ENCODE peak calls at places on chromosomes 13 and 19, in nine cellular contexts. F is tibial nerve, E is choroid plexus epithelial cell, D is epithelial cell of proximal tubule, J is esophagus squamous epithelium, H is mucosa of descending colon, M is endodermal cell, P is DND-41, B is bronchial epithelial cell. I is an unnamed sample.

GRCh38 chr19:6976197-6976596 is 45.0 kb downstream of the MBD3L2B start:
- DNase-seq in F (no peak), B (no peak), J (no peak), E (no peak), P (no peak), D (no peak), H (no peak), M (no peak), I (no peak)

GRCh38 chr19:13856530-13856929 is 20.4 kb upstream of the NANOS3 start:
- DNase-seq in D (no peak), B (no peak), E (no peak), J (no peak), F (no peak), P (no peak), H (no peak), M (no peak), I (no peak)

GRCh38 chr13:93727301-93728141 is 500.9 kb downstream of the GPC6 start:
- DNase-seq in D (no peak), B (no peak), J (no peak), M (no peak), F (no peak), H (no peak), E (peak; percentile 67), P (no peak), I (no peak)

GRCh38 chr13:78228211-78228610 is 309.6 kb upstream of the EDNRB start:
- DNase-seq in F (no peak), E (no peak), H (no peak), D (no peak), J (no peak), M (no peak), P (no peak), B (no peak), I (no peak)

GRCh38 chr19:784541-784940 is 12.7 kb upstream of the PTBP1 start:
- DNase-seq in M (no peak), E (no peak), H (no peak), F (no peak), J (no peak), B (no peak), P (no peak), D (no peak), I (no peak)

GRCh38 chr19:44816301-44816700 is 7.4 kb downstream of the BCAM start:
- DNase-seq in M (no peak), F (no peak), E (no peak), D (no peak), B (no peak), J (no peak), P (no peak), H (no peak), I (no peak)

GRCh38 chr13:112441226-112441625 is 65.1 kb downstream of the SPACA7 start:
- DNase-seq in J (no peak), B (no peak), E (no peak), F (no peak), P (no peak), H (no peak), M (no peak), D (no peak), I (no peak)

GRCh38 chr19:36108684-36109083 is 2.3 kb upstream of the OVOL3 start:
- DNase-seq in H (no peak), E (no peak), F (no peak), P (no peak), M (no peak), D (no peak), J (no peak), B (no peak), I (no peak)

GRCh38 chr19:7159105-7159933 is 89.8 kb downstream of the ZNF557 start:
- DNase-seq in F (no peak), M (no peak), J (no peak), H (no peak), E (no peak), D (no peak), P (no peak), B (no peak), I (no peak)

GRCh38 chr19:4304509-4305252 is at the start of gene FSD1:
- DNase-seq in J (no peak), E (peak; percentile 42), D (no peak), F (no peak), M (peak; percentile 92), B (no peak), P (peak; percentile 67), H (no peak), I (no peak)

GRCh38 chr19:28494466-28494865 is 718.5 kb downstream of the UQCRFS1 start:
- DNase-seq in M (no peak), E (no peak), P (no peak), J (no peak), B (no peak), D (no peak), F (no peak), H (no peak), I (no peak)
- H3K4me3 ChIP-seq in M (no peak overlapping the region), E (no peak overlapping the region), P (no peak overlapping the region), J (no peak overlapping the region), B (no peak overlapping the region), D (no peak overlapping the region), F (no peak overlapping the region), H (no peak overlapping the region), I (no peak overlapping the region)

GRCh38 chr13:95156208-95156607 is 145.0 kb downstream of the ABCC4 start:
- DNase-seq in B (peak; percentile 43), D (no peak), J (no peak), H (no peak), P (no peak), F (no peak), E (peak; percentile 73), M (no peak), I (peak; percentile 52)
- TF ChIP-seq CTCF in B (peak; percentile 29), D (peak; percentile 27), J (peak; percentile 38), H (no peak), P (peak; percentile 37), F (no peak), E (peak; percentile 57), M (peak; percentile 54), I (peak; percentile 51)

DNA sequence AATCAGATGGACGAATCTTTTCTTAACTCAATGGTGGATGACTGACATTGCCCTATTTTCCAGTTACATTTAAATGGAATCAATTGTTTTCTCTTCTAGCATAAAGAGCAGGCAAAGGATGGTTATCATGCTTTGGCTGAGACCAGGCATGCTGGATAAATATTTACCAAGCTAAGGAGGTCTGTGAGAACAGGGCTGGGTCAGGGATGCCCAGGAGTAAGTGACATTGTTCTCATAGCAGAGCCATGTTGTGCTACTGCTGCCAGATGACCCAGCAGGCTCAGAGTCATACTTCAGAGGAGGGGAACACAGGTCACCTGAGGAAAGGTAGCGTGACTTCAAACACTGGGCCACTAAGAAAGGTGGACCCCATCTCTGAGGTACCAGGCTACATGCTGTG is 116.0 kb upstream of the RNF113B start:
- DNase-seq in H (no peak), F (no peak), E (no peak), D (no peak), P (no peak), J (no peak), M (no peak), B (no peak), I (no peak)
- H3K4me3 ChIP-seq in H (no peak overlapping the region), F (no peak overlapping the region), E (no peak overlapping the region), D (no peak overlapping the region), P (no peak overlapping the region), J (no peak overlapping the region), M (no peak overlapping the region), B (no peak overlapping the region), I (no peak overlapping the region)

GRCh38 chr19:52351512-52351911 is 15.5 kb downstream of the ZNF610 start:
- DNase-seq in M (peak; percentile 85), P (peak; percentile 70), B (no peak), F (no peak), E (no peak), J (no peak), H (no peak), D (no peak), I (no peak)
- TF ChIP-seq CTCF in M (peak; percentile 79), P (peak; percentile 76), B (no peak), F (no peak), E (peak; percentile 20), J (no peak), H (no peak), D (peak; percentile 5), I (no peak)

GRCh38 chr13:51829236-51829899 is 15.6 kb downstream of the TMEM272 start:
- DNase-seq in P (no peak), E (no peak), B (no peak), D (no peak), J (no peak), F (no peak), H (no peak), M (no peak), I (no peak)

GRCh38 chr13:51825165-51825592 is 19.8 kb downstream of the TMEM272 start:
- DNase-seq in D (no peak), M (no peak), J (no peak), B (no peak), P (no peak), E (peak; percentile 87), F (no peak), H (no peak), I (peak; percentile 25)

GRCh38 chr13:51826606-51827005 is 18.4 kb downstream of the TMEM272 start:
- DNase-seq in P (no peak), D (no peak), H (no peak), M (no peak), F (no peak), J (no peak), E (peak; percentile 41), B (peak; percentile 46), I (peak; percentile 77)

GRCh38 chr13:51825681-51826254 is 19.2 kb downstream of the TMEM272 start:
- DNase-seq in B (no peak), D (no peak), J (no peak), P (no peak), H (no peak), F (no peak), M (no peak), E (no peak), I (no peak)

GRCh38 chr13:51827254-51827653 is 17.7 kb downstream of the TMEM272 start:
- DNase-seq in F (no peak), J (no peak), P (no peak), D (no peak), M (no peak), H (no peak), E (no peak), B (no peak), I (no peak)
- H3K4me3 ChIP-seq in F (no peak overlapping the region), J (no peak overlapping the region), P (no peak overlapping the region), D (no peak overlapping the region), M (no peak overlapping the region), H (no peak overlapping the region), E (no peak overlapping the region), B (no peak overlapping the region), I (no peak overlapping the region)

GRCh38 chr13:42819712-42820111 is 38.3 kb downstream of the FAM216B start:
- DNase-seq in B (no peak), D (no peak), E (peak; percentile 79), P (no peak), J (no peak), M (no peak), F (no peak), H (no peak), I (no peak)

GRCh38 chr13:42815686-42816085 is 34.3 kb downstream of the FAM216B start:
- DNase-seq in P (no peak), D (no peak), H (no peak), E (peak; percentile 65), B (peak; percentile 8), M (no peak), F (no peak), J (no peak), I (no peak)

GRCh38 chr13:42814868-42815267 is 33.5 kb downstream of the FAM216B start:
- DNase-seq in P (no peak), F (no peak), E (peak; percentile 90), B (peak; percentile 96), J (no peak), M (no peak), D (no peak), H (no peak), I (peak; percentile 88)

GRCh38 chr13:42820450-42820849 is 39.1 kb downstream of the FAM216B start:
- DNase-seq in B (no peak), F (no peak), E (no peak), P (no peak), J (no peak), D (no peak), H (no peak), M (no peak), I (no peak)

GRCh38 chr13:42816538-42816937 is 35.2 kb downstream of the FAM216B start:
- DNase-seq in E (no peak), P (no peak), F (no peak), J (no peak), H (no peak), B (peak; percentile 20), M (no peak), D (no peak), I (no peak)
- TF ChIP-seq CTCF in E (peak; percentile 38), P (no peak), F (no peak), J (no peak), H (no peak), B (peak; percentile 10), M (peak; percentile 46), D (peak; percentile 28), I (no peak)